ENCODE peak calls at places on chromosomes 1 and 21, in eight cellular contexts. F is activated CD4-positive, alpha-beta T cell treated with anti-CD3 and anti-CD28 coated beads for 36 hours; L is cardiac muscle cell; E is KG1; P is activated T-helper 1 cell treated with anti-CD3 and anti-CD28 coated beads, Interleukin-12 subunit alpha, Interleukin-12 subunit beta, Interleukin-2, Interleukin-4 antibody, amounts not matched to agents 30 ng/mL and 10 ng/mL and 1 ng/mL, durations not matched to agents 14 hours and 24 hours and 36 hours; O is endodermal cell; T is activated naive CD4-positive, alpha-beta T cell; M is CD4-positive, CD25-positive, alpha-beta regulatory T cell. V is an unnamed sample.

GRCh38 chr1:146034976-146035469 is 13.5 kb upstream of the HJV start:
- DNase-seq in F (no peak), L (no peak), E (no peak), P (no peak), O (peak; percentile 57), T (no peak), M (no peak), V (no peak)

GRCh38 chr1:163162281-163162937 is 40.3 kb downstream of the RGS5 start:
- DNase-seq in F (no peak), L (no peak), E (no peak), P (no peak), O (no peak), T (no peak), M (no peak), V (no peak)

GRCh38 chr1:227886503-227886961 is 61.2 kb downstream of the WNT9A start:
- DNase-seq in F (no peak), L (no peak), E (no peak), P (no peak), O (peak; percentile 68), T (no peak), M (no peak), V (peak; percentile 64)

GRCh38 chr21:35048706-35049617 is at the start of gene RUNX1:
- DNase-seq in F (peak; percentile 88), L (no peak), E (peak; percentile 81), P (peak; percentile 79), O (no peak), T (peak; percentile 49), M (peak; percentile 87), V (no peak)

GRCh38 chr1:186617860-186618780 is 62.1 kb downstream of the PTGS2 start:
- DNase-seq in F (peak; percentile 69), L (no peak), E (peak; percentile 39), P (peak; percentile 50), O (no peak), T (peak; percentile 6), M (peak; percentile 1), V (no peak)

GRCh38 chr1:3523980-3524379 is 69.5 kb downstream of the ARHGEF16 start:
- DNase-seq in F (no peak), L (no peak), E (no peak), P (no peak), O (no peak), T (no peak), M (no peak), V (no peak)

GRCh38 chr1:24849653-24850295 is 80.3 kb downstream of the RUNX3 start:
- DNase-seq in F (peak; percentile 51), L (peak; percentile 55), E (peak; percentile 11), P (no peak), O (peak; percentile 79), T (no peak), M (no peak), V (no peak)

GRCh38 chr1:18112611-18113010 is 5.0 kb downstream of the IGSF21 start:
- DNase-seq in F (no peak), L (no peak), E (no peak), P (no peak), O (no peak), T (no peak), M (no peak), V (no peak)

GRCh38 chr1:48701445-48701844 is 75.2 kb downstream of the BEND5 start:
- DNase-seq in F (no peak), L (no peak), E (no peak), P (no peak), O (no peak), T (no peak), M (no peak), V (no peak)

GRCh38 chr1:201190624-201191051 is at the start of gene IGFN1:
- DNase-seq in F (no peak), L (peak; percentile 41), E (no peak), P (no peak), O (peak; percentile 78), T (no peak), M (no peak), V (no peak)

GRCh38 chr1:2934173-2934540 is 87.1 kb upstream of the ACTRT2 start:
- DNase-seq in F (no peak), L (no peak), E (no peak), P (no peak), O (no peak), T (no peak), M (no peak), V (no peak)

GRCh38 chr1:192580351-192580962 is 4.9 kb downstream of the RGS1 start:
- DNase-seq in F (no peak), L (peak; percentile 23), E (no peak), P (no peak), O (peak; percentile 54), T (no peak), M (peak; percentile 46), V (no peak)

GRCh38 chr21:44939532-44940115 is at the start of gene SLX9:
- DNase-seq in F (peak; percentile 91), L (peak; percentile 89), E (peak; percentile 53), P (peak; percentile 78), O (peak; percentile 92), T (peak; percentile 65), M (peak; percentile 80), V (peak; percentile 87)

GRCh38 chr1:1206376-1207253 is at the start of gene TNFRSF18:
- DNase-seq in F (peak; percentile 75), L (peak; percentile 62), E (no peak), P (peak; percentile 47), O (peak; percentile 89), T (no peak), M (no peak), V (no peak)

GRCh38 chr1:51535006-51535592 is 16.0 kb upstream of the EPS15 start:
- DNase-seq in F (peak; percentile 53), L (peak; percentile 35), E (peak; percentile 51), P (no peak), O (peak; percentile 76), T (no peak), M (peak; percentile 43), V (no peak)

GRCh38 chr21:19724081-19724480 is 1274.1 kb upstream of the NCAM2 start:
- DNase-seq in F (no peak), L (no peak), E (no peak), P (no peak), O (no peak), T (no peak), M (no peak), V (no peak)

GRCh38 chr1:206551985-206552325 is 44.6 kb downstream of the RASSF5 start:
- DNase-seq in F (peak; percentile 91), L (no peak), E (no peak), P (peak; percentile 69), O (no peak), T (peak; percentile 41), M (peak; percentile 84), V (no peak)

GRCh38 chr1:195195423-195196057 is 1412.7 kb downstream of the KCNT2 start:
- DNase-seq in F (peak; percentile 35), L (no peak), E (no peak), P (peak; percentile 9), O (no peak), T (no peak), M (peak; percentile 26), V (no peak)

GRCh38 chr1:109901508-109902145 is 9.0 kb upstream of the CSF1 start:
- DNase-seq in F (peak; percentile 57), L (peak; percentile 32), E (no peak), P (no peak), O (no peak), T (no peak), M (no peak), V (no peak)

GRCh38 chr1:246255773-246256172 is 251.3 kb downstream of the SMYD3 start:
- DNase-seq in F (no peak), L (no peak), E (no peak), P (no peak), O (no peak), T (no peak), M (no peak), V (no peak)

GRCh38 chr1:30742300-30742962 is 15.1 kb downstream of the LAPTM5 start:
- DNase-seq in F (no peak), L (no peak), E (no peak), P (no peak), O (no peak), T (no peak), M (no peak), V (no peak)

GRCh38 chr1:172999349-172999748 is 51.4 kb downstream of the TNFSF18 start:
- DNase-seq in F (no peak), L (no peak), E (no peak), P (no peak), O (no peak), T (no peak), M (no peak), V (no peak)

GRCh38 chr1:55868026-55868425 is 652.9 kb upstream of the USP24 start:
- DNase-seq in F (no peak), L (no peak), E (no peak), P (no peak), O (no peak), T (no peak), M (no peak), V (no peak)

GRCh38 chr21:29299906-29300546 is 1.3 kb downstream of the BACH1 start:
- DNase-seq in F (peak; percentile 69), L (peak; percentile 70), E (peak; percentile 65), P (peak; percentile 38), O (peak; percentile 77), T (no peak), M (peak; percentile 76), V (no peak)

GRCh38 chr1:198467342-198467741 is 73.1 kb downstream of the ATP6V1G3 start:
- DNase-seq in F (no peak), L (no peak), E (no peak), P (no peak), O (no peak), T (no peak), M (no peak), V (no peak)

V was measured in type B pancreatic cell.